ENCODE peak calls at places on chromosomes 2 and 18, in five cellular contexts. I is left lung, M is suprapubic skin, T is H9, X is lung. J is an unnamed sample.

GRCh38 chr2:28414583-28414982 is 21.9 kb downstream of the FOSL2 start:
- DNase-seq in X (no peak), T (no peak), I (no peak), M (no peak), J (no peak)

GRCh38 chr2:191892391-191892790 is 45.5 kb upstream of the CAVIN2 start:
- DNase-seq in I (no peak), T (no peak), X (peak; percentile 33), M (no peak), J (no peak)

GRCh38 chr2:8550932-8551621 is 130.8 kb upstream of the ID2 start:
- DNase-seq in T (peak; percentile 5), X (no peak), I (peak; percentile 33), M (peak; percentile 62), J (no peak)

GRCh38 chr2:216189410-216189809 is 80.3 kb downstream of the XRCC5 start:
- DNase-seq in M (no peak), T (no peak), X (no peak), I (no peak), J (no peak)

GRCh38 chr2:95312543-95313205 is 15.5 kb downstream of the KCNIP3 start:
- DNase-seq in T (no peak), X (no peak), I (peak; percentile 59), M (no peak), J (no peak)

GRCh38 chr2:157903626-157904025 is 27.5 kb upstream of the ACVR1 start:
- DNase-seq in M (no peak), X (no peak), I (no peak), T (no peak), J (no peak)

GRCh38 chr2:14930441-14930840 is 297.9 kb downstream of the LRATD1 start:
- DNase-seq in X (no peak), M (no peak), I (no peak), T (no peak), J (no peak)

GRCh38 chr2:195319548-195320415 is 337.2 kb upstream of the SLC39A10 start:
- DNase-seq in X (no peak), I (no peak), M (no peak), T (no peak), J (no peak)

GRCh38 chr18:67381608-67382150 is 134.8 kb downstream of the DSEL start:
- DNase-seq in X (no peak), T (no peak), M (no peak), I (peak; percentile 50), J (no peak)

GRCh38 chr2:239590995-239591915 is 190.4 kb upstream of the HDAC4 start:
- DNase-seq in X (no peak), T (no peak), I (peak; percentile 43), M (peak; percentile 44), J (no peak)

GRCh38 chr2:119760237-119760807 is 600 bp downstream of the PTPN4 start:
- DNase-seq in X (no peak), I (no peak), M (no peak), T (peak; percentile 60), J (no peak)

GRCh38 chr2:10901160-10901559 is 10.6 kb upstream of the KCNF1 start:
- DNase-seq in M (no peak), T (no peak), X (no peak), I (no peak), J (no peak)

GRCh38 chr2:45930396-45930792 is 278.9 kb downstream of the PRKCE start:
- DNase-seq in T (no peak), M (no peak), X (no peak), I (no peak), J (no peak)

GRCh38 chr2:232873909-232874641 is 4.0 kb downstream of the SNORC start:
- DNase-seq in T (no peak), I (no peak), X (no peak), M (peak; percentile 71), J (no peak)
- H3K27ac ChIP-seq in T (no peak overlapping the region), I (no peak overlapping the region), X (no peak overlapping the region), M (no peak overlapping the region), J (no peak overlapping the region)

DNA sequence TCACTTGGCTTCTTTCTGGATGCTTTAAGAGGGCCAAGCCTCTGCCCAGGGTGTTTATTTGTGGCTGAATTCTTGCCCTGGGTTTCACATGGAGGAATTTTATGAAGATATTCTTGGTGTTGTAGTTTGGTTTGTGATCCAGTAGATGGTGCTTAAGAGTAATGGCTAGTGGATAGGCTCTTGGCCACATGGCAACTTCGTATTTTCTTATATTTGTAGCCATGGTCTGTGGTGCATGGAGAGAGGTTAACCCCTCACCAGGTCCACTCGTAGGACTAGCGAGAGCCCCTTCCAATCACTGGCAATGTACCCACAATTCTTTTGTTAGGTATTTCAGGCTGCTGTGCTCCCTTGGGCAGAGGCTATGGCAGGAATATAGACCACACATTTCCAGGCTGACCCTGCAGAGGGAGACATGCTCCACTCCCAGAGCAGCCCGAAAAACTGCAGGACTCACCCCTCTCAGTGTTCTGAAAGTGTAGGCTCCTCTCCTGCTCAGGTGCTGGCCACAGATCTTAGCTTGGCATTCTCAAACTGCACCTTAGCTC is 582.1 kb upstream of the SETBP1 start:
- DNase-seq in T (peak; percentile 69), I (no peak), X (no peak), M (no peak), J (no peak)
- TF ChIP-seq CTCF in T (peak; percentile 68), I (peak; percentile 29), X (no peak), M (no peak), J (no peak)

GRCh38 chr2:56199492-56199891 is 15.7 kb downstream of the CCDC85A start:
- DNase-seq in X (no peak), T (no peak), M (no peak), I (no peak), J (no peak)
- H3K27ac ChIP-seq in X (no peak overlapping the region), T (no peak overlapping the region), M (no peak overlapping the region), I (no peak overlapping the region), J (no peak overlapping the region)

GRCh38 chr2:241105641-241106040 is 3.6 kb upstream of the MTERF4 start:
- DNase-seq in X (no peak), M (no peak), T (no peak), I (no peak), J (no peak)

GRCh38 chr2:241103176-241103595 is 1.1 kb upstream of the MTERF4 start:
- DNase-seq in T (no peak), I (no peak), M (no peak), X (no peak), J (no peak)

GRCh38 chr2:241099246-241099645 is 2.8 kb downstream of the MTERF4 start:
- DNase-seq in X (no peak), I (no peak), M (no peak), T (no peak), J (no peak)

GRCh38 chr2:241107384-241107783 is 5.3 kb upstream of the MTERF4 start:
- DNase-seq in M (no peak), I (no peak), X (no peak), T (no peak), J (no peak)

GRCh38 chr2:241102239-241102803 is at the start of gene MTERF4:
- DNase-seq in I (peak; percentile 97), T (peak; percentile 83), M (peak; percentile 92), X (peak; percentile 89), J (peak; percentile 82)
- TF ChIP-seq CTCF in I (no peak), T (no peak), M (no peak), X (no peak), J (no peak)

GRCh38 chr2:158968396-158969161 is at the start of gene TANC1:
- DNase-seq in M (peak; percentile 94), T (peak; percentile 91), X (peak; percentile 93), I (peak; percentile 96), J (peak; percentile 14)
- H3K27ac ChIP-seq in M (peak within 1 kb of the TSS; percentile 94), T (no peak within 1 kb of the TSS), X (peak within 1 kb of the TSS; percentile 99), I (peak within 1 kb of the TSS; percentile 93), J (no peak within 1 kb of the TSS)

DNA sequence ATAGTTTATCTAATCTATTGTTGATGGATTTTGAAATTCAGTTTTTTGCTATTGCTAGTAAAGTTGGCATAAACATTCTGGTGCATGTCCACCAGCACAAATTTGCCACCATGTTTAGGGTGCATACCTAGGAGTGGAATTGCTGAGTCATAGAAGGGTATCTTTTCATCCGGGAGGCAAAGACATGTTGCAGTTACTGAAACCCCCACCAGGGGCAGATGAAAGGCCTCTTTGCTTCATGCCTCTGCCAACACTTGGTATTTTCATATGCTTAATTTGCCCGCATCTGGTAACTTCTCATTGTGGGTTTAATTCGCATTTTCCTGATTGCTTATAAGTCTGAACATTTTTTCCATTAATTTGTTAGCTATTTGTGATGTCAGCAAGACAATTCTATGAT is 8.2 kb downstream of the DCC start:
- DNase-seq in M (no peak), I (no peak), X (no peak), T (peak; percentile 50), J (no peak)
- TF ChIP-seq CTCF in M (no peak), I (no peak), X (no peak), T (peak; percentile 69), J (no peak)

GRCh38 chr2:236840857-236841256 is 244.8 kb upstream of the COPS8 start:
- DNase-seq in I (no peak), X (no peak), T (no peak), M (no peak), J (no peak)

GRCh38 chr2:236843061-236843460 is 242.6 kb upstream of the COPS8 start:
- DNase-seq in M (no peak), X (no peak), T (no peak), I (no peak), J (no peak)

GRCh38 chr2:236841389-236841788 is 244.3 kb upstream of the COPS8 start:
- DNase-seq in I (no peak), X (no peak), T (no peak), M (no peak), J (no peak)

GRCh38 chr2:236840215-236840614 is 245.5 kb upstream of the COPS8 start:
- DNase-seq in M (no peak), I (no peak), X (no peak), T (no peak), J (no peak)

GRCh38 chr2:236843604-236844003 is 242.1 kb upstream of the COPS8 start:
- DNase-seq in M (no peak), X (no peak), T (no peak), I (no peak), J (no peak)
- H3K27ac ChIP-seq in M (no peak overlapping the region), X (no peak overlapping the region), T (no peak overlapping the region), I (no peak overlapping the region), J (no peak overlapping the region)

GRCh38 chr2:113200236-113200635 is 26.5 kb downstream of the PSD4 start:
- DNase-seq in T (peak; percentile 71), X (no peak), M (no peak), I (peak; percentile 28), J (no peak)
- TF ChIP-seq CTCF in T (peak; percentile 54), X (no peak), M (no peak), I (no peak), J (no peak)

GRCh38 chr2:48357351-48357750 is 172.6 kb upstream of the STON1 start:
- DNase-seq in I (no peak), M (no peak), X (no peak), T (no peak), J (no peak)

GRCh38 chr2:48355494-48355893 is 174.5 kb upstream of the STON1 start:
- DNase-seq in X (no peak), I (no peak), T (no peak), M (no peak), J (no peak)

GRCh38 chr2:48362515-48362914 is 167.4 kb upstream of the STON1 start:
- DNase-seq in T (no peak), M (no peak), X (no peak), I (no peak), J (no peak)

GRCh38 chr2:48358982-48359381 is 171.0 kb upstream of the STON1 start:
- DNase-seq in X (no peak), I (no peak), M (no peak), T (no peak), J (no peak)

GRCh38 chr2:48356701-48357322 is 173.1 kb upstream of the STON1 start:
- DNase-seq in M (no peak), X (no peak), I (no peak), T (no peak), J (peak; percentile 5)
- H3K27ac ChIP-seq in M (no peak overlapping the region), X (no peak overlapping the region), I (no peak overlapping the region), T (no peak overlapping the region), J (peak overlapping the region; percentile 70)

GRCh38 chr2:38586926-38587325 is 15.8 kb downstream of the HNRNPLL start:
- DNase-seq in X (no peak), I (no peak), T (no peak), M (no peak), J (no peak)
- TF ChIP-seq CTCF in X (no peak), I (no peak), T (no peak), M (no peak), J (no peak)